ENCODE peak calls at places on chromosomes 7 and 10, in seven cellular contexts. B is GM23338; E is stimulated activated CD4-positive, alpha-beta T cell treated with anti-CD3 and anti-CD28 coated beads, TNF-alpha, amount 100 ng/mL, for 4 hours; P is EL; J is cerebellar cortex; H is activated CD4-positive, CD25-positive, alpha-beta regulatory T cell treated with anti-CD3 and anti-CD28 coated beads, Interleukin-2, amount 50 U/mL, for 72 hours; G is NCI-H460. Z is an unnamed sample.

GRCh38 chr7:32532716-32533115 is 37.4 kb downstream of the AVL9 start:
- DNase-seq in B (no peak), E (no peak), P (no peak), J (no peak), H (no peak), G (no peak), Z (no peak)

GRCh38 chr7:65798111-65799075 is 74.5 kb upstream of the VKORC1L1 start:
- DNase-seq in B (no peak), E (no peak), P (peak; percentile 70), J (peak; percentile 30), H (no peak), G (no peak), Z (no peak)

GRCh38 chr10:97197030-97197500 is 11.3 kb upstream of the SLIT1 start:
- DNase-seq in B (no peak), E (no peak), P (no peak), J (no peak), H (no peak), G (no peak), Z (peak; percentile 75)

GRCh38 chr10:83542774-83543291 is 596.5 kb upstream of the GHITM start:
- DNase-seq in B (no peak), E (no peak), P (no peak), J (no peak), H (no peak), G (no peak), Z (no peak)

GRCh38 chr7:113715981-113716870 is 202.6 kb downstream of the PPP1R3A start:
- DNase-seq in B (no peak), E (no peak), P (no peak), J (no peak), H (no peak), G (no peak), Z (no peak)

GRCh38 chr10:103626178-103626577 is 132.7 kb downstream of the NEURL1 start:
- DNase-seq in B (no peak), E (no peak), P (no peak), J (peak; percentile 95), H (no peak), G (no peak), Z (no peak)

GRCh38 chr10:110612073-110612472 is 32.1 kb upstream of the RBM20 start:
- DNase-seq in B (no peak), E (no peak), P (no peak), J (no peak), H (no peak), G (no peak), Z (no peak)

GRCh38 chr10:103834436-103835095 is 20.8 kb downstream of the SH3PXD2A start:
- DNase-seq in B (no peak), E (no peak), P (no peak), J (no peak), H (no peak), G (no peak), Z (no peak)

GRCh38 chr10:50567384-50567783 is 56.4 kb downstream of the SGMS1 start:
- DNase-seq in B (no peak), E (no peak), P (no peak), J (peak; percentile 89), H (no peak), G (no peak), Z (no peak)

GRCh38 chr7:151631968-151632749 is 112.5 kb upstream of the RHEB start:
- DNase-seq in B (peak; percentile 86), E (peak; percentile 87), P (peak; percentile 79), J (peak; percentile 57), H (peak; percentile 91), G (peak; percentile 62), Z (peak; percentile 21)

GRCh38 chr7:87287738-87288341 is 57.6 kb upstream of the CROT start:
- DNase-seq in B (no peak), E (no peak), P (no peak), J (no peak), H (no peak), G (no peak), Z (no peak)

Z was measured in LNCaP clone FGC.